ENCODE peak calls at places on chromosomes 7 and 10, in seven cellular contexts. W is GM20000, K is progenitor cell of endocrine pancreas, C is endothelial cell of umbilical vein, Q is bronchial epithelial cell, B is stomach, X is left ventricle myocardium inferior. D is an unnamed sample.

GRCh38 chr7:92028226-92028625 is 87.6 kb downstream of the AKAP9 start:
- DNase-seq in X (no peak), B (no peak), Q (no peak), C (no peak), W (no peak), K (no peak), D (no peak)

GRCh38 chr10:102461187-102462054 is 10.1 kb upstream of the C10orf95 start:
- DNase-seq in B (peak; percentile 98), C (peak; percentile 78), Q (peak; percentile 77), X (peak; percentile 92), K (peak; percentile 95), W (peak; percentile 98), D (peak; percentile 74)

GRCh38 chr10:103512591-103513382 is 19.3 kb downstream of the NEURL1 start:
- DNase-seq in Q (no peak), K (no peak), C (no peak), X (no peak), W (no peak), B (peak; percentile 34), D (no peak)

GRCh38 chr10:119429771-119430170 is 112.7 kb downstream of the RGS10 start:
- DNase-seq in X (no peak), Q (no peak), C (no peak), B (no peak), W (no peak), K (no peak), D (no peak)

GRCh38 chr7:80182630-80183276 is 48.1 kb downstream of the GNAI1 start:
- DNase-seq in Q (peak; percentile 59), B (no peak), X (no peak), K (no peak), W (no peak), C (no peak), D (no peak)

GRCh38 chr10:27744478-27745379 is 890 bp downstream of the MKX start:
- DNase-seq in C (peak; percentile 16), K (peak; percentile 16), B (peak; percentile 28), X (peak; percentile 15), W (peak; percentile 30), Q (no peak), D (no peak)

GRCh38 chr7:29199776-29200175 is 5.2 kb downstream of the CHN2 start:
- DNase-seq in C (no peak), K (no peak), W (no peak), Q (no peak), B (no peak), X (no peak), D (no peak)

GRCh38 chr10:49165259-49165658 is 22.9 kb downstream of the TMEM273 start:
- DNase-seq in B (no peak), Q (no peak), K (no peak), C (no peak), X (no peak), W (no peak), D (no peak)

GRCh38 chr10:110843031-110843430 is 28.7 kb upstream of the PDCD4 start:
- DNase-seq in B (no peak), C (no peak), X (no peak), Q (no peak), W (peak; percentile 78), K (no peak), D (no peak)

GRCh38 chr7:101717986-101718746 is 89.1 kb upstream of the MYL10 start:
- DNase-seq in X (peak; percentile 20), Q (no peak), B (no peak), K (no peak), W (no peak), C (no peak), D (peak; percentile 46)

GRCh38 chr7:82592416-82592815 is 148.8 kb upstream of the CACNA2D1 start:
- DNase-seq in C (no peak), B (no peak), W (no peak), K (no peak), X (no peak), Q (no peak), D (no peak)

GRCh38 chr7:142626420-142627035 is 122.7 kb upstream of the PRSS1 start:
- DNase-seq in X (no peak), B (peak; percentile 64), W (peak; percentile 38), K (peak; percentile 38), Q (peak; percentile 43), C (peak; percentile 45), D (peak; percentile 45)

GRCh38 chr7:139482662-139483466 is 609 bp downstream of the KLRG2 start:
- DNase-seq in B (no peak), C (no peak), X (no peak), K (peak; percentile 24), W (no peak), Q (no peak), D (no peak)

GRCh38 chr7:130210181-130210935 is 2.7 kb downstream of the SSMEM1 start:
- DNase-seq in W (no peak), C (no peak), K (no peak), Q (peak; percentile 41), X (no peak), B (no peak), D (no peak)

GRCh38 chr7:90604383-90604782 is 8.3 kb downstream of the CDK14 start:
- DNase-seq in X (no peak), C (no peak), K (no peak), B (no peak), Q (peak; percentile 77), W (no peak), D (no peak)

GRCh38 chr10:24456319-24456718 is 247.4 kb downstream of the KIAA1217 start:
- DNase-seq in C (no peak), Q (peak; percentile 98), W (no peak), K (no peak), X (no peak), B (no peak), D (peak; percentile 97)

GRCh38 chr10:71368639-71369038 is 28.1 kb upstream of the CDH23 start:
- DNase-seq in B (no peak), Q (no peak), K (no peak), W (no peak), C (no peak), X (no peak), D (no peak)

GRCh38 chr7:86558680-86559079 is 85.0 kb upstream of the GRM3 start:
- DNase-seq in Q (peak; percentile 8), W (no peak), B (no peak), X (no peak), K (no peak), C (no peak), D (no peak)

GRCh38 chr10:132806126-132807061 is 20.4 kb upstream of the NKX6-2 start:
- DNase-seq in K (no peak), X (peak; percentile 9), W (no peak), C (no peak), B (peak; percentile 20), Q (no peak), D (no peak)

GRCh38 chr7:94188350-94188749 is 184.2 kb upstream of the BET1 start:
- DNase-seq in C (no peak), K (no peak), W (no peak), Q (no peak), B (no peak), X (no peak), D (peak; percentile 32)

GRCh38 chr10:104349623-104350142 is 4.0 kb upstream of the CFAP58 start:
- DNase-seq in C (peak; percentile 55), K (no peak), W (peak; percentile 41), X (no peak), Q (peak; percentile 98), B (no peak), D (no peak)

GRCh38 chr7:98250789-98251188 is 1.2 kb downstream of the TECPR1 start:
- DNase-seq in B (no peak), Q (no peak), C (peak; percentile 35), K (no peak), X (no peak), W (peak; percentile 79), D (no peak)

GRCh38 chr7:18320971-18321567 is 174.5 kb upstream of the HDAC9 start:
- DNase-seq in Q (peak; percentile 58), W (peak; percentile 42), B (no peak), K (no peak), C (peak; percentile 65), X (no peak), D (peak; percentile 25)

GRCh38 chr10:2831509-2831908 is 235.8 kb upstream of the PFKP start:
- DNase-seq in B (no peak), Q (no peak), K (no peak), X (no peak), C (no peak), W (no peak), D (no peak)

DNA sequence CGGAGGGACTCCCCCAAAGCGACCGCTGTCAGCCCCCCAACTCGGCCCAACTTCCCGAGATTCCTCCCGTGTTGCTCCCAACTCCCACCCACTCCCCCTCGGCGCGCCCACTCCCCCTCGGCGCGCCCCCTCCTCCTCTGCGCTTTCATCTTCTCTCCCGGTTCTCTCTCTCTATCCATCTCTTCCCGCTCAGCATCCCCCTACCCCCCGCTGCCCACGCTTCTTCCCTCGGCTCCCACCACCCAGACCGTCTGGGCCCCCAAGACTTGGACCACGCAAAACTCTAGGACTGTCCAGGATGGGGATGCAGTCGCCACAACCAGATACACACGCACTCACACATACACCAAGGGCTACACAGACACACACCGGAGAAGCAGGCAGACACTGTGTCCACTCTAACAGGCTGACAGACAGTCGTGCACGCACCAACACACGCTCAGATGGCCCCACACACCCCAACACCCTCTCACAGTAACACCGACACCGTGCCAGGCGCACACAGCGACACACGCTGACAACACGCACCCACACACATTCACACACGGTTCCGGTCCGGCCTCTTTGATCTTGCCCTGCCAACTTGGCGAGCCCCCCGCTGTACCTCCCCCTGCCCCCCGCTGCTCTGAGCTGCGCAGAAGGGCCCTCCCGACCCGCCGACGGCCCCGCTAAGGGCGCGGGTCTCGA is 1.1 kb downstream of the GRID1 start:
- DNase-seq in W (peak; percentile 57), C (no peak), K (no peak), Q (no peak), X (no peak), B (no peak), D (no peak)
- TF ChIP-seq CTCF in W (no peak), C (no peak), K (no peak), Q (no peak), X (no peak), B (no peak), D (no peak)

GRCh38 chr10:88117869-88118632 is 254.6 kb downstream of the PTEN start:
- DNase-seq in W (no peak), X (no peak), C (peak; percentile 3), Q (no peak), B (no peak), K (no peak), D (no peak)
- TF ChIP-seq CTCF in W (peak; percentile 11), X (peak; percentile 24), C (no peak), Q (peak; percentile 24), B (no peak), K (peak; percentile 23), D (peak; percentile 48)

DNA sequence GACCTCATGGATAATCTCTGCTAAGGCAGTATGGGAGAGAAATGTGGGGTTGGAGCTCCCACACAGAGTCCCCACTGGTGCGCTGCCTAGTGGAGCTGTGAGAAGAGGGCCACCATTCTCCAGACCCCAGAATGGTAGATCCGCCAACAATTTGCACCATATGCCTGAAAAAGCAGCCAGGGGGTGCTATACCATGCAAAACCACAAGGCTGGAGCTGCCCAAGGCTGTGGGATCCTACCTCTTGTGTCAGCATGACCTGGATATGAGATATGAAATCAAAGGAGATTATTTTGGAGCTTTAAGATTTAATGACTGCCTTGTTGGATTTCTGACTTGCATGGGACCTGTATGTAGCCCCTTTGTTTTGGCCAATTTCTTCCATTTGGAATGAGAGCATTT is 27.0 kb upstream of the SAMD9L start:
- DNase-seq in Q (no peak), X (no peak), W (no peak), B (no peak), C (no peak), K (no peak), D (no peak)
- TF ChIP-seq CTCF in Q (no peak), X (no peak), W (no peak), B (no peak), C (no peak), K (no peak), D (no peak)

DNA sequence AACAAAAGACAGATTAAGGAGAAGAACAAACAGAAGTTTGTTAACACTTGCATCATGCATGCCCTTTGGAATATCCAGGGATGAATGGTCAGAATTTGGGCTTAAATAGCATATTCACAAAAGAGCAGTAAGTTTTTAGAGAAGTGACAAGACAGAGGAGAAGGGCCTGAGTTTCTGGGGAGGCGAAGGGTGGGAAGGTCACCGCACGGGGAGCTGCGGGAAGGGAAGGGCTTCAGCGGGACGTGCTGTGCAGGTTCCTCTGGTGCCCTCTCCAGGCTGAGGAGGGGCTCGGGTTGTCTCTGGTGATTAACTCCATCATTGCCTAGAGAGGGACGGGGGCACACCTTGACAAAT is 10.4 kb upstream of the ZNF22 start:
- DNase-seq in Q (no peak), C (no peak), B (no peak), K (peak; percentile 15), W (no peak), X (no peak), D (no peak)
- TF ChIP-seq CTCF in Q (peak; percentile 66), C (no peak), B (no peak), K (peak; percentile 54), W (no peak), X (peak; percentile 62), D (peak; percentile 58)

D was measured in brain microvascular endothelial cell.